ENCODE peak calls at places on chromosomes 6 and 20, in five cellular contexts. S is CD8-positive, alpha-beta T cell; H is heart left ventricle; Q is nephron progenitor cell; J is cardiac fibroblast. T is an unnamed sample.

GRCh38 chr20:51326241-51326819 is 216.2 kb downstream of the NFATC2 start:
- DNase-seq in S (peak; percentile 65), H (no peak), Q (peak; percentile 66), J (peak; percentile 24), T (peak; percentile 40)

GRCh38 chr6:164927288-164928040 is 381.9 kb downstream of the C6orf118 start:
- DNase-seq in S (peak; percentile 68), H (peak; percentile 61), Q (peak; percentile 83), J (peak; percentile 71), T (peak; percentile 65)

GRCh38 chr6:24991748-24992467 is 56.1 kb upstream of the RIPOR2 start:
- DNase-seq in S (peak; percentile 81), H (peak; percentile 39), Q (peak; percentile 45), J (peak; percentile 66), T (peak; percentile 48)

GRCh38 chr6:14743465-14744211 is 502.2 kb upstream of the JARID2 start:
- DNase-seq in S (no peak), H (no peak), Q (no peak), J (peak; percentile 93), T (no peak)

GRCh38 chr6:15331629-15332241 is 85.9 kb downstream of the JARID2 start:
- DNase-seq in S (no peak), H (no peak), Q (no peak), J (no peak), T (no peak)

GRCh38 chr6:119322715-119323350 is 26.7 kb downstream of the MAN1A1 start:
- DNase-seq in S (peak; percentile 66), H (no peak), Q (no peak), J (no peak), T (no peak)

GRCh38 chr20:54056762-54057639 is 13.4 kb downstream of the BCAS1 start:
- DNase-seq in S (no peak), H (no peak), Q (no peak), J (no peak), T (no peak)

GRCh38 chr20:32737371-32738223 is 5.7 kb downstream of the COMMD7 start:
- DNase-seq in S (peak; percentile 53), H (no peak), Q (no peak), J (peak; percentile 67), T (no peak)

GRCh38 chr6:153001767-153002612 is 519 bp downstream of the MTRF1L start:
- DNase-seq in S (peak; percentile 52), H (no peak), Q (peak; percentile 34), J (peak; percentile 22), T (no peak)

GRCh38 chr6:6224933-6225486 is 95.5 kb downstream of the F13A1 start:
- DNase-seq in S (no peak), H (no peak), Q (no peak), J (no peak), T (no peak)

GRCh38 chr20:20594171-20594530 is 118.3 kb downstream of the RALGAPA2 start:
- DNase-seq in S (no peak), H (no peak), Q (no peak), J (peak; percentile 53), T (no peak)

GRCh38 chr6:54646551-54647300 is 199.8 kb upstream of the FAM83B start:
- DNase-seq in S (no peak), H (no peak), Q (no peak), J (peak; percentile 26), T (no peak)

GRCh38 chr6:170393807-170394399 is 87.3 kb downstream of the FAM120B start:
- DNase-seq in S (no peak), H (no peak), Q (no peak), J (no peak), T (no peak)

GRCh38 chr6:135686784-135687301 is 164.7 kb upstream of the PDE7B start:
- DNase-seq in S (no peak), H (no peak), Q (no peak), J (peak; percentile 54), T (no peak)

GRCh38 chr20:62329389-62330377 is 26.9 kb downstream of the ADRM1 start:
- DNase-seq in S (no peak), H (no peak), Q (no peak), J (no peak), T (no peak)

GRCh38 chr20:3121271-3121911 is 36.9 kb upstream of the AVP start:
- DNase-seq in S (peak; percentile 65), H (no peak), Q (no peak), J (no peak), T (no peak)

GRCh38 chr6:140970485-140970884 is 1162.2 kb upstream of the GJE1 start:
- DNase-seq in S (no peak), H (no peak), Q (no peak), J (peak; percentile 30), T (no peak)

GRCh38 chr20:38941726-38942389 is 15.6 kb downstream of the FAM83D start:
- DNase-seq in S (no peak), H (no peak), Q (no peak), J (no peak), T (no peak)

GRCh38 chr6:137933696-137934095 is 66.6 kb downstream of the TNFAIP3 start:
- DNase-seq in S (no peak), H (peak; percentile 13), Q (no peak), J (peak; percentile 95), T (no peak)

GRCh38 chr20:38196592-38196991 is 31.5 kb upstream of the TGM2 start:
- DNase-seq in S (no peak), H (peak; percentile 69), Q (no peak), J (peak; percentile 97), T (peak; percentile 35)

GRCh38 chr20:49280463-49281058 is 2.7 kb upstream of the ZNFX1 start:
- DNase-seq in S (no peak), H (no peak), Q (no peak), J (no peak), T (no peak)

GRCh38 chr6:154457881-154458284 is 52.6 kb downstream of the CNKSR3 start:
- DNase-seq in S (no peak), H (no peak), Q (no peak), J (no peak), T (peak; percentile 52)

GRCh38 chr6:52590634-52590985 is 13.8 kb upstream of the TRAM2 start:
- DNase-seq in S (no peak), H (no peak), Q (no peak), J (peak; percentile 69), T (no peak)

GRCh38 chr20:32871622-32872160 is 13.0 kb downstream of the EFCAB8 start:
- DNase-seq in S (no peak), H (no peak), Q (no peak), J (no peak), T (peak; percentile 73)

GRCh38 chr6:118708736-118709135 is 57.3 kb upstream of the CEP85L start:
- DNase-seq in S (no peak), H (no peak), Q (no peak), J (peak; percentile 66), T (no peak)

GRCh38 chr20:17128206-17128605 is 98.6 kb upstream of the PCSK2 start:
- DNase-seq in S (no peak), H (no peak), Q (no peak), J (no peak), T (no peak)

GRCh38 chr6:5401845-5402738 is 140.8 kb downstream of the FARS2 start:
- DNase-seq in S (no peak), H (no peak), Q (no peak), J (peak; percentile 55), T (no peak)

GRCh38 chr6:24581084-24581669 is 64.8 kb downstream of the KIAA0319 start:
- DNase-seq in S (peak; percentile 86), H (peak; percentile 45), Q (peak; percentile 83), J (peak; percentile 73), T (peak; percentile 77)

GRCh38 chr20:17614176-17614811 is 44.4 kb downstream of the DSTN start:
- DNase-seq in S (peak; percentile 45), H (peak; percentile 85), Q (no peak), J (peak; percentile 63), T (peak; percentile 25)

GRCh38 chr20:57386762-57387161 is 4.4 kb upstream of the RBM38 start:
- DNase-seq in S (no peak), H (no peak), Q (no peak), J (no peak), T (no peak)

GRCh38 chr6:148758492-148758891 is 11.7 kb downstream of the UST start:
- DNase-seq in S (no peak), H (peak; percentile 18), Q (no peak), J (peak; percentile 23), T (peak; percentile 39)

GRCh38 chr20:44324343-44324742 is 12.5 kb upstream of the R3HDML start:
- DNase-seq in S (no peak), H (no peak), Q (no peak), J (no peak), T (no peak)

GRCh38 chr20:25195962-25196700 is 619 bp downstream of the ENTPD6 start:
- DNase-seq in S (peak; percentile 56), H (no peak), Q (peak; percentile 56), J (peak; percentile 19), T (peak; percentile 83)

DNA sequence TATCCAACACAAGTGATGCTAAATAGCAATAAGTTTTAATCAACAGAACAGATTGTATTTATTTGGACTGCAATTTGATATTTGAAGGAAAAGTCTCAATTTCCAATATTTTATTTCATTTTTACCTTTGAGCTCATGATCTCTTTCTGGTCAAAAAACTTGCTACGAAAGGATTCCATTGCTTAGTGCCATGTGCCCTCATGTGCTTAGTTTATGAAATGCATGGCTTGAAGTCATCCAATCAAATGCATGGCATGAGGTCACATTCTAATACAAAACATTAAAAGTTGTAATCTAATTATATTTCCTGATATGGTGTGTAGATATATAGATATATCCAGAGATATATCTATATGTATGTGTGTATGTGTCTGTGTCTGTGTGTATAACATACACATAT is 321.2 kb upstream of the ADGRB3 start:
- DNase-seq in S (no peak), H (no peak), Q (no peak), J (peak; percentile 60), T (no peak)
- TF ChIP-seq CTCF in S (no peak), H (no peak), Q (no peak), J (peak; percentile 50), T (peak; percentile 15)

GRCh38 chr6:126175251-126175650 is 164.7 kb upstream of the CENPW start:
- DNase-seq in S (no peak), H (no peak), Q (no peak), J (no peak), T (no peak)

GRCh38 chr6:126174697-126175096 is 165.2 kb upstream of the CENPW start:
- DNase-seq in S (no peak), H (no peak), Q (no peak), J (no peak), T (no peak)

GRCh38 chr6:126172151-126172550 is 167.8 kb upstream of the CENPW start:
- DNase-seq in S (no peak), H (no peak), Q (no peak), J (no peak), T (no peak)

GRCh38 chr6:126180585-126180984 is 159.3 kb upstream of the CENPW start:
- DNase-seq in S (no peak), H (no peak), Q (no peak), J (peak; percentile 59), T (no peak)

GRCh38 chr6:126176266-126176665 is 163.6 kb upstream of the CENPW start:
- DNase-seq in S (no peak), H (no peak), Q (no peak), J (peak; percentile 52), T (no peak)
- TF ChIP-seq CTCF in S (no peak), H (no peak), Q (peak; percentile 47), J (peak; percentile 45), T (no peak)

GRCh38 chr6:106966229-106966628 is 8.3 kb downstream of the CD24 start:
- DNase-seq in S (no peak), H (no peak), Q (no peak), J (no peak), T (no peak)
- TF ChIP-seq CTCF in S (no peak), H (no peak), Q (no peak), J (no peak), T (no peak)

DNA sequence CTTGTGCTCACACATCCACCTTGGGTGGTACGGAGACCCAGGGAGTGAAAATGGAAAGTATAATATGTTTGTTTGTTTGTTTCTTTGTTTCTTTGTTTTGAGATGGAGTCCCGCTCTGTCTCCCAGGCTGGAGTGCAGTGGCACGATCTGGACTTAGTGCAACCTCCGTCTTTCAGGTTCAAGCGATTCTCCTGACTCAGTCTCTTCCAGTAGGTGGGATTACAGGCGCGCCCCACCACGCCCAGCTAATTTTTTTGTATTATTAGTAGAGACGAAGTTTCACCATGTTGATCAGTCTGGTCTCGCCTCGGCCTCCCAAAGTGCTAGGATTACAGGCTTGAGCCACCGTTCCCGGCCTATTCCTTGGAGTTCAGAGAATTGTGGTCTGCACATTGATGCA is 115.4 kb downstream of the TRIM27 start:
- DNase-seq in S (no peak), H (no peak), Q (no peak), J (no peak), T (no peak)
- TF ChIP-seq CTCF in S (no peak), H (no peak), Q (no peak), J (no peak), T (no peak)

T was measured in thyroid gland.